ENCODE peak calls at places on chromosomes 11 and 22, in five cellular contexts. M is heart right ventricle, P is AG09309, Q is heart left ventricle, B is HFF-Myc. S is an unnamed sample.

GRCh38 chr11:131932584-131933360 is 562.4 kb downstream of the NTM start:
- DNase-seq in M (peak), Q (peak), P (no peak), B (no peak), S (no peak)

GRCh38 chr11:13448876-13449275 is 14.1 kb downstream of the BTBD10 start:
- DNase-seq in M (peak), B (no peak), Q (peak), P (no peak), S (no peak)

GRCh38 chr11:115501895-115502589 is 2.2 kb downstream of the CADM1 start:
- DNase-seq in Q (no peak), P (no peak), B (no peak), M (no peak), S (no peak)

GRCh38 chr11:126334665-126335462 is 20.6 kb upstream of the ST3GAL4 start:
- DNase-seq in M (no peak), Q (no peak), B (no peak), P (no peak), S (no peak)

GRCh38 chr11:45045692-45046471 is 95.2 kb upstream of the TP53I11 start:
- DNase-seq in P (peak), Q (peak), M (peak), B (no peak), S (no peak)

GRCh38 chr11:125773516-125773915 is 5.1 kb downstream of the PATE2 start:
- DNase-seq in P (no peak), B (no peak), Q (no peak), M (no peak), S (no peak)

GRCh38 chr22:23207786-23208325 is 27.5 kb downstream of the BCR start:
- DNase-seq in P (no peak), M (no peak), Q (no peak), B (no peak), S (no peak)

GRCh38 chr22:36781656-36782627 is 6.0 kb upstream of the IFT27 start:
- DNase-seq in P (peak), M (peak), Q (peak), B (peak), S (peak)

GRCh38 chr11:60672255-60672654 is 27.2 kb upstream of the MS4A8 start:
- DNase-seq in M (no peak), Q (no peak), B (no peak), P (no peak), S (no peak)

DNA sequence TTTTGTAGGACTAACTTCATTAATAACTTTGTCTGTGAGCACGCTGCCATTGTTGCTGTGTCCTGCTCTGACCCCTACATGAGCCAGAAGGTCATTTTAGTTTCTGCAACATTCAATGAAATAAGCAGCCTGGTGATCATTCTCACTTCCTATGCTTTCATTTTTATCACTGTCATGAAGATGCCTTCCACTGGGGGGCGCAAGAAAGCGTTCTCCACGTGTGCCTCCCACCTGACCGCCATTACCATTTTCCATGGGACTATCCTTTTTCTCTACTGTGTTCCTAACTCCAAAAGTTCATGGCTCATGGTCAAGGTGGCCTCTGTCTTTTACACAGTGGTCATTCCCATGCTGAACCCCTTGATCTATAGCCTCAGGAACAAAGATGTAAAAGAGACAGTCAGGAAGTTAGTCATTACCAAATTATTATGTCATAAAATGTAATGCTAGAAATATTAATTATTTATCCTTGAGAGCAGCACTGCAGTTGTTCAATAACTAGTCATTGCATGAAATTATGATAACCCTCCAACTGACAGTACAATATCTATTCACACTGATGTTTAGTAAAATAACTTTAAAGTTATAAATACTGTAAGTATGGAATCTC is 46.4 kb upstream of the OR5D13 start:
- DNase-seq in M (no peak), P (no peak), Q (no peak), B (no peak), S (no peak)
- TF ChIP-seq CTCF in M (no peak), P (no peak), Q (no peak), B (no peak), S (no peak)

DNA sequence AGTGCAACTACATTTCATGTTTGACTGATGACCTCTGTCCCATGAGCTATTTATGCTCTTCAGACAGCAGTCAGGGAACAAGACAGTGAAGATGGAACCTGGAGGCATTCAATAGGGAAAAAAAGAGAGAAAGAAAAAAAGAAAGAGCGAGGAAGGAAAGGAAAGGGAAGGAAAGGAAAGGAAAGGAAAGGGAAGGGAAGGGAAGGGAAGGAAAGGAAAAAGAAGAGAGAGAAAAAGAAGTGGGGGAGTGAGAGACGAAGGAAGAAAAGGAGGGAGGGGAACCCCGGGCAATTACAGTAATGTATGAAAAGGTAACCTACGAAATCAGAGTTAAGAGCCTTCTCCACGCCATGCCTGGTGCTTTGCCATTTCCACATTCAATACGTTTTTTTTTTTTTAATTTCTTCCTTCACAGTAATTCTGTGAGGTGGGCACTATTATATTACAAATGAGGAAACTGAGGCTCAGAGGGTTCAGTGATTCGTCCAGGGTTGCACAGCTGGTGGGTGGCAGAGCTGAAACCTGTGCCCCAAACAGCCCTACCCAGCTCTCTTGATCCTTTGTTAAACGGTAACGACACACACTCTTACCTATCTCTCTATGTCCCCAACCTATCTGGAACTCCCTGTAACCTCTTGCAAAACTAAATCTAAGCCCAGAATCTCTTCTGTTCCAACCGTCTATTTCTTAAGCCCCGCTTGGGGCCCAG is 39.3 kb downstream of the ETS1 start:
- DNase-seq in Q (no peak), B (no peak), P (no peak), M (no peak), S (no peak)
- H3K4me3 ChIP-seq in Q (peak), B (peak), P (peak), M (peak), S (peak)

DNA sequence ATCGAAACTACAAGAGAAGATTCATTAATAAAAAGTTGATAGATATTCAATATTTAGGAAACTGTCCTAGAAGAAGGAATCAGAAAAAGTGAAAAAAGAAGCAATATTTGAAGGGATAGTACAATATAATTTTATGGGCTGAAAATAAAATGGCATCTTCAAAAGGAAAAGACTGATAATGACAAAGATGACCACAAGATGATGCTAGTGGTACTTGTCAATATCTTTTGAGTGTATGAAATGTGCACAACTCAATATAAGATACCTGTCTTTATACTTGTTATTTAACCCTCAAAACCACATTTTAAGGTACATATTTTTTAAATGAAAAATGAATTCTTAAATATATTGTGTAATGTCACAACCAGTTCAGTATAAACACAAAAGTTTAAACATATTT is 1059.6 kb upstream of the RAG2 start:
- DNase-seq in P (no peak), B (peak), Q (no peak), M (no peak), S (peak)
- TF ChIP-seq CTCF in P (peak), B (peak), Q (peak), M (no peak), S (peak)

GRCh38 chr11:111539426-111540113 is 950 bp upstream of the LAYN start:
- DNase-seq in Q (no peak), P (no peak), M (no peak), B (no peak), S (no peak)

GRCh38 chr11:111542606-111543275 is 2.2 kb downstream of the LAYN start:
- DNase-seq in P (no peak), Q (no peak), B (no peak), M (no peak), S (no peak)

GRCh38 chr11:111540921-111541208 is 345 bp downstream of the LAYN start:
- DNase-seq in M (no peak), B (no peak), P (no peak), Q (peak), S (no peak)

GRCh38 chr11:111540114-111540920 is at the start of gene LAYN:
- DNase-seq in Q (peak), P (no peak), M (peak), B (no peak), S (no peak)

GRCh38 chr11:111541209-111542061 is 915 bp downstream of the LAYN start:
- DNase-seq in M (peak), Q (peak), B (peak), P (no peak), S (peak)
- H3K4me3 ChIP-seq in M (peak), Q (peak), B (peak), P (peak), S (peak)

DNA sequence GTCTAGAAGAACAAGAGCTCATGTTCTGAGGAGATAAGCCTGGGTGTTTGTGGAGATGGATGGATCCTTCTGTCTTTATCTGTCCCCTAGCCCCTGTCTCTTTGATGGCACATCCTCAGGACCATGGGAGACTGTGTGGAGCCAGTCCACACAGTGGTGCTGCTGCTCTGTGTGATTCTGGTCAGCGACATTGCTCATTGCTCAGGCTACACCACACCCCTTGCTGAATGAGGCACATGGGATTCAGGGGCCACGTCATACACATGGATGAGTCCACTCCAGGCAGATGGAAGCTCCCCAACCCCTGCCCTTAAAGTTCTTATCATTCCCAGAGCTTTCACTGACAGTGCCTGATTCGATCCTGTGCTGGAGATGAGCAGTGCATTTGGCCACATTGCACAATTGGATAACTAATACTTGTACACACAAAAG is 222.2 kb downstream of the NAV2 start:
- DNase-seq in Q (no peak), B (no peak), M (no peak), P (peak), S (no peak)
- TF ChIP-seq CTCF in Q (no peak), B (no peak), M (no peak), P (peak), S (no peak)

S was measured in astrocyte of the cerebellum.